ENCODE peak calls at places on chromosomes 4 and X, in eight cellular contexts. One of them, this sample, is unnamed.

GRCh38 chrX:41596586-41596985 is 92.2 kb upstream of the GPR34 start:
- DNase-seq in psoas muscle: no peak
- DNase-seq in GM13977: no peak
- DNase-seq in GM23338: no peak
- DNase-seq in endothelial cell: no peak
- DNase-seq in fibroblast of mammary gland: peak; percentile 27
- DNase-seq in cardiac fibroblast: peak; percentile 13
- DNase-seq in HCT116: no peak
- DNase-seq in this sample: peak; percentile 35

GRCh38 chr4:173436866-173437265 is 38.0 kb upstream of the SCRG1 start:
- DNase-seq in psoas muscle: no peak
- DNase-seq in GM13977: no peak
- DNase-seq in GM23338: no peak
- DNase-seq in endothelial cell: no peak
- DNase-seq in fibroblast of mammary gland: no peak
- DNase-seq in cardiac fibroblast: no peak
- DNase-seq in HCT116: no peak
- DNase-seq in this sample: no peak

GRCh38 chrX:11836284-11836683 is 78.2 kb downstream of the MSL3 start:
- DNase-seq in psoas muscle: no peak
- DNase-seq in GM13977: no peak
- DNase-seq in GM23338: no peak
- DNase-seq in endothelial cell: no peak
- DNase-seq in fibroblast of mammary gland: no peak
- DNase-seq in cardiac fibroblast: peak; percentile 0
- DNase-seq in HCT116: no peak
- DNase-seq in this sample: no peak

GRCh38 chr4:88018471-88018870 is 11.0 kb downstream of the PKD2 start:
- DNase-seq in psoas muscle: peak; percentile 52
- DNase-seq in GM13977: no peak
- DNase-seq in GM23338: no peak
- DNase-seq in endothelial cell: no peak
- DNase-seq in fibroblast of mammary gland: peak; percentile 93
- DNase-seq in cardiac fibroblast: peak; percentile 86
- DNase-seq in HCT116: no peak
- DNase-seq in this sample: no peak

GRCh38 chr4:169222768-169223167 is 48.0 kb downstream of the SH3RF1 start:
- DNase-seq in psoas muscle: no peak
- DNase-seq in GM13977: no peak
- DNase-seq in GM23338: no peak
- DNase-seq in endothelial cell: no peak
- DNase-seq in fibroblast of mammary gland: no peak
- DNase-seq in cardiac fibroblast: no peak
- DNase-seq in HCT116: no peak
- DNase-seq in this sample: no peak

GRCh38 chr4:125191252-125191651 is 123.5 kb upstream of the FAT4 start:
- DNase-seq in psoas muscle: no peak
- DNase-seq in GM13977: no peak
- DNase-seq in GM23338: no peak
- DNase-seq in endothelial cell: no peak
- DNase-seq in fibroblast of mammary gland: peak; percentile 88
- DNase-seq in cardiac fibroblast: peak; percentile 83
- DNase-seq in HCT116: no peak
- DNase-seq in this sample: no peak

GRCh38 chr4:98094118-98094517 is 49.2 kb downstream of the STPG2 start:
- DNase-seq in psoas muscle: no peak
- DNase-seq in GM13977: no peak
- DNase-seq in GM23338: no peak
- DNase-seq in endothelial cell: no peak
- DNase-seq in fibroblast of mammary gland: no peak
- DNase-seq in cardiac fibroblast: no peak
- DNase-seq in HCT116: no peak
- DNase-seq in this sample: no peak

GRCh38 chrX:69137371-69137881 is 27.8 kb downstream of the PJA1 start:
- DNase-seq in psoas muscle: no peak
- DNase-seq in GM13977: no peak
- DNase-seq in GM23338: peak; percentile 48
- DNase-seq in endothelial cell: peak; percentile 4
- DNase-seq in fibroblast of mammary gland: peak; percentile 75
- DNase-seq in cardiac fibroblast: peak; percentile 57
- DNase-seq in HCT116: no peak
- DNase-seq in this sample: no peak

GRCh38 chrX:125205918-125206665 is 113.6 kb upstream of the TEX13C start:
- DNase-seq in psoas muscle: no peak
- DNase-seq in GM13977: no peak
- DNase-seq in GM23338: peak; percentile 64
- DNase-seq in endothelial cell: peak; percentile 22
- DNase-seq in fibroblast of mammary gland: no peak
- DNase-seq in cardiac fibroblast: no peak
- DNase-seq in HCT116: no peak
- DNase-seq in this sample: no peak

GRCh38 chr4:105208556-105208955 is 61.9 kb downstream of the TET2 start:
- DNase-seq in psoas muscle: no peak
- DNase-seq in GM13977: no peak
- DNase-seq in GM23338: peak; percentile 32
- DNase-seq in endothelial cell: no peak
- DNase-seq in fibroblast of mammary gland: no peak
- DNase-seq in cardiac fibroblast: no peak
- DNase-seq in HCT116: no peak
- DNase-seq in this sample: no peak

GRCh38 chrX:152025656-152026440 is 51.4 kb upstream of the GABRE start:
- DNase-seq in psoas muscle: no peak
- DNase-seq in GM13977: no peak
- DNase-seq in GM23338: no peak
- DNase-seq in endothelial cell: no peak
- DNase-seq in fibroblast of mammary gland: no peak
- DNase-seq in cardiac fibroblast: no peak
- DNase-seq in HCT116: no peak
- DNase-seq in this sample: no peak

GRCh38 chr4:40289366-40290188 is 45.6 kb upstream of the CHRNA9 start:
- DNase-seq in psoas muscle: no peak
- DNase-seq in GM13977: no peak
- DNase-seq in GM23338: no peak
- DNase-seq in endothelial cell: no peak
- DNase-seq in fibroblast of mammary gland: peak; percentile 52
- DNase-seq in cardiac fibroblast: peak; percentile 33
- DNase-seq in HCT116: no peak
- DNase-seq in this sample: no peak

GRCh38 chr4:84167579-84167978 is 331.5 kb downstream of the NKX6-1 start:
- DNase-seq in psoas muscle: no peak
- DNase-seq in GM13977: no peak
- DNase-seq in GM23338: peak; percentile 71
- DNase-seq in endothelial cell: peak; percentile 14
- DNase-seq in fibroblast of mammary gland: no peak
- DNase-seq in cardiac fibroblast: no peak
- DNase-seq in HCT116: no peak
- DNase-seq in this sample: no peak

GRCh38 chr4:145351162-145351561 is 130.5 kb upstream of the SMAD1 start:
- DNase-seq in psoas muscle: no peak
- DNase-seq in GM13977: no peak
- DNase-seq in GM23338: no peak
- DNase-seq in endothelial cell: no peak
- DNase-seq in fibroblast of mammary gland: peak; percentile 40
- DNase-seq in cardiac fibroblast: no peak
- DNase-seq in HCT116: no peak
- DNase-seq in this sample: no peak

GRCh38 chr4:83725076-83726074 is 189.5 kb downstream of the GPAT3 start:
- DNase-seq in psoas muscle: no peak
- DNase-seq in GM13977: no peak
- DNase-seq in GM23338: no peak
- DNase-seq in endothelial cell: no peak
- DNase-seq in fibroblast of mammary gland: no peak
- DNase-seq in cardiac fibroblast: no peak
- DNase-seq in HCT116: no peak
- DNase-seq in this sample: no peak

GRCh38 chr4:185196437-185196836 is 7.4 kb downstream of the CFAP97 start:
- DNase-seq in psoas muscle: no peak
- DNase-seq in GM13977: no peak
- DNase-seq in GM23338: no peak
- DNase-seq in endothelial cell: no peak
- DNase-seq in fibroblast of mammary gland: no peak
- DNase-seq in cardiac fibroblast: no peak
- DNase-seq in HCT116: peak; percentile 60
- DNase-seq in this sample: no peak

GRCh38 chrX:1020634-1021166 is 191.7 kb downstream of the CRLF2 start:
- DNase-seq in psoas muscle: no peak
- DNase-seq in GM13977: no peak
- DNase-seq in GM23338: no peak
- DNase-seq in endothelial cell: no peak
- DNase-seq in fibroblast of mammary gland: no peak
- DNase-seq in cardiac fibroblast: no peak
- DNase-seq in HCT116: no peak
- DNase-seq in this sample: no peak

GRCh38 chr4:80154547-80154933 is 42.8 kb upstream of the PRDM8 start:
- DNase-seq in psoas muscle: no peak
- DNase-seq in GM13977: no peak
- DNase-seq in GM23338: no peak
- DNase-seq in endothelial cell: no peak
- DNase-seq in fibroblast of mammary gland: no peak
- DNase-seq in cardiac fibroblast: peak; percentile 21
- DNase-seq in HCT116: no peak
- DNase-seq in this sample: no peak

GRCh38 chr4:154982187-154983047 is 201.3 kb downstream of the RBM46 start:
- DNase-seq in psoas muscle: peak; percentile 51
- DNase-seq in GM13977: peak; percentile 31
- DNase-seq in GM23338: peak; percentile 87
- DNase-seq in endothelial cell: peak; percentile 73
- DNase-seq in fibroblast of mammary gland: peak; percentile 80
- DNase-seq in cardiac fibroblast: peak; percentile 87
- DNase-seq in HCT116: peak; percentile 58
- DNase-seq in this sample: peak; percentile 40

GRCh38 chr4:19693949-19694597 is 557.6 kb upstream of the SLIT2 start:
- DNase-seq in psoas muscle: no peak
- DNase-seq in GM13977: no peak
- DNase-seq in GM23338: peak; percentile 21
- DNase-seq in endothelial cell: peak; percentile 34
- DNase-seq in fibroblast of mammary gland: no peak
- DNase-seq in cardiac fibroblast: peak; percentile 29
- DNase-seq in HCT116: no peak
- DNase-seq in this sample: no peak

GRCh38 chr4:11426003-11426402 is 2.7 kb downstream of the HS3ST1 start:
- DNase-seq in psoas muscle: no peak
- DNase-seq in GM13977: no peak
- DNase-seq in GM23338: no peak
- DNase-seq in endothelial cell: no peak
- DNase-seq in fibroblast of mammary gland: no peak
- DNase-seq in cardiac fibroblast: no peak
- DNase-seq in HCT116: no peak
- DNase-seq in this sample: no peak

GRCh38 chr4:11423465-11423864 is 5.2 kb downstream of the HS3ST1 start:
- DNase-seq in psoas muscle: no peak
- DNase-seq in GM13977: no peak
- DNase-seq in GM23338: no peak
- DNase-seq in endothelial cell: no peak
- DNase-seq in fibroblast of mammary gland: no peak
- DNase-seq in cardiac fibroblast: no peak
- DNase-seq in HCT116: no peak
- DNase-seq in this sample: no peak

GRCh38 chr4:11426716-11427115 is 2.0 kb downstream of the HS3ST1 start:
- DNase-seq in psoas muscle: no peak
- DNase-seq in GM13977: no peak
- DNase-seq in GM23338: no peak
- DNase-seq in endothelial cell: no peak
- DNase-seq in fibroblast of mammary gland: no peak
- DNase-seq in cardiac fibroblast: no peak
- DNase-seq in HCT116: no peak
- DNase-seq in this sample: no peak

GRCh38 chr4:11424896-11425295 is 3.8 kb downstream of the HS3ST1 start:
- DNase-seq in psoas muscle: no peak
- DNase-seq in GM13977: no peak
- DNase-seq in GM23338: no peak
- DNase-seq in endothelial cell: no peak
- DNase-seq in fibroblast of mammary gland: no peak
- DNase-seq in cardiac fibroblast: no peak
- DNase-seq in HCT116: no peak
- DNase-seq in this sample: no peak

GRCh38 chr4:11424000-11424399 is 4.7 kb downstream of the HS3ST1 start:
- DNase-seq in psoas muscle: no peak
- DNase-seq in GM13977: peak; percentile 63
- DNase-seq in GM23338: peak; percentile 81
- DNase-seq in endothelial cell: peak; percentile 53
- DNase-seq in fibroblast of mammary gland: no peak
- DNase-seq in cardiac fibroblast: peak; percentile 46
- DNase-seq in HCT116: no peak
- DNase-seq in this sample: peak; percentile 58
- TF ChIP-seq CTCF in psoas muscle: no peak
- TF ChIP-seq CTCF in GM13977: peak; percentile 63
- TF ChIP-seq CTCF in GM23338: peak; percentile 71
- TF ChIP-seq CTCF in endothelial cell: peak; percentile 71
- TF ChIP-seq CTCF in fibroblast of mammary gland: peak; percentile 18
- TF ChIP-seq CTCF in cardiac fibroblast: peak; percentile 38
- TF ChIP-seq CTCF in HCT116: peak; percentile 19
- TF ChIP-seq CTCF in this sample: peak; percentile 64

GRCh38 chr4:15779336-15779735 is 1.2 kb downstream of the CD38 start:
- DNase-seq in psoas muscle: peak; percentile 69
- DNase-seq in GM13977: no peak
- DNase-seq in GM23338: peak; percentile 81
- DNase-seq in endothelial cell: peak; percentile 30
- DNase-seq in fibroblast of mammary gland: peak; percentile 63
- DNase-seq in cardiac fibroblast: peak; percentile 75
- DNase-seq in HCT116: no peak
- DNase-seq in this sample: no peak
- TF ChIP-seq CTCF in psoas muscle: peak; percentile 43
- TF ChIP-seq CTCF in GM13977: no peak
- TF ChIP-seq CTCF in GM23338: peak; percentile 57
- TF ChIP-seq CTCF in endothelial cell: no peak
- TF ChIP-seq CTCF in fibroblast of mammary gland: peak; percentile 55
- TF ChIP-seq CTCF in cardiac fibroblast: peak; percentile 55
- TF ChIP-seq CTCF in HCT116: no peak
- TF ChIP-seq CTCF in this sample: peak; percentile 27

GRCh38 chr4:47383829-47384427 is 79.6 kb downstream of the COMMD8 start:
- DNase-seq in psoas muscle: no peak
- DNase-seq in GM13977: peak; percentile 40
- DNase-seq in GM23338: peak; percentile 62
- DNase-seq in endothelial cell: no peak
- DNase-seq in fibroblast of mammary gland: peak; percentile 41
- DNase-seq in cardiac fibroblast: peak; percentile 66
- DNase-seq in HCT116: peak; percentile 10
- DNase-seq in this sample: peak; percentile 22
- TF ChIP-seq CTCF in psoas muscle: peak; percentile 43
- TF ChIP-seq CTCF in GM13977: peak; percentile 52
- TF ChIP-seq CTCF in GM23338: peak; percentile 55
- TF ChIP-seq CTCF in endothelial cell: peak; percentile 50
- TF ChIP-seq CTCF in fibroblast of mammary gland: peak; percentile 55
- TF ChIP-seq CTCF in cardiac fibroblast: peak; percentile 28
- TF ChIP-seq CTCF in HCT116: peak; percentile 25
- TF ChIP-seq CTCF in this sample: peak; percentile 51

GRCh38 chrX:127037179-127037578 is 217.7 kb downstream of the PRR32 start:
- DNase-seq in psoas muscle: no peak
- DNase-seq in GM13977: no peak
- DNase-seq in GM23338: no peak
- DNase-seq in endothelial cell: no peak
- DNase-seq in fibroblast of mammary gland: no peak
- DNase-seq in cardiac fibroblast: no peak
- DNase-seq in HCT116: no peak
- DNase-seq in this sample: no peak

DNA sequence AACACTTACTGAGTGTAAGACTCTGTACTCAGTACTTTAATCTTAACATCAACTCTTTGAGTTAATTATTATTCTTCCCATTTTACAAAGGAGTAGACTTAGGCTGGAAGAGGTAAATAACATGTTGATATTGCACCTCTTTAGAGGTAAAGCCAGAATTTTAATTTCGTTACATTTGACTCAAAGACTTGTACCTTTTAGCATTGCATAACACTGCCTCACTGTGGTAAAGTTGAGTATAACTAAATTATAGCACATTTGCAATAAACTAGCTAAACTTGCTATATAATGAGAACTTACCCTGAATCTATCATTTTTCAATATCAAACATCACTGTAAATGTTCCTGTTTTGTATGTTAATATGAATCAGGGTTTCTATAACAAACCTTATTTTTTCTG is 218.5 kb downstream of the PRR32 start:
- DNase-seq in psoas muscle: no peak
- DNase-seq in GM13977: peak; percentile 7
- DNase-seq in GM23338: peak; percentile 36
- DNase-seq in endothelial cell: no peak
- DNase-seq in fibroblast of mammary gland: no peak
- DNase-seq in cardiac fibroblast: no peak
- DNase-seq in HCT116: no peak
- DNase-seq in this sample: no peak
- TF ChIP-seq CTCF in psoas muscle: no peak
- TF ChIP-seq CTCF in GM13977: peak; percentile 41
- TF ChIP-seq CTCF in GM23338: no peak
- TF ChIP-seq CTCF in endothelial cell: no peak
- TF ChIP-seq CTCF in fibroblast of mammary gland: no peak
- TF ChIP-seq CTCF in cardiac fibroblast: no peak
- TF ChIP-seq CTCF in HCT116: no peak
- TF ChIP-seq CTCF in this sample: no peak

This sample was measured in GM10248.